ENCODE peak calls at places on chromosomes 2 and 18, in six cellular contexts. One of them, this sample, is unnamed.

GRCh38 chr18:44579028-44579692 is 101.5 kb upstream of the SETBP1 start:
- DNase-seq in SK-N-SH: peak; percentile 53
- DNase-seq in GM12878: no peak
- DNase-seq in H1: no peak
- DNase-seq in K562: peak; percentile 12
- DNase-seq in GM12891: peak; percentile 7
- DNase-seq in this sample: peak; percentile 12

GRCh38 chr2:99809259-99809900 is 319.6 kb upstream of the REV1 start:
- DNase-seq in SK-N-SH: no peak
- DNase-seq in K562: no peak
- DNase-seq in H1: no peak
- DNase-seq in GM12891: no peak
- DNase-seq in GM12878: no peak
- DNase-seq in this sample: no peak

GRCh38 chr2:111072220-111072871 is 48.4 kb upstream of the BCL2L11 start:
- DNase-seq in K562: no peak
- DNase-seq in SK-N-SH: no peak
- DNase-seq in H1: no peak
- DNase-seq in GM12891: no peak
- DNase-seq in GM12878: no peak
- DNase-seq in this sample: no peak

GRCh38 chr2:15220618-15221017 is 340.5 kb downstream of the NBAS start:
- DNase-seq in H1: no peak
- DNase-seq in GM12891: no peak
- DNase-seq in GM12878: no peak
- DNase-seq in K562: no peak
- DNase-seq in SK-N-SH: no peak
- DNase-seq in this sample: no peak

GRCh38 chr2:239399404-239399999 is 1.3 kb downstream of the HDAC4 start:
- DNase-seq in SK-N-SH: peak; percentile 54
- DNase-seq in K562: no peak
- DNase-seq in GM12891: no peak
- DNase-seq in GM12878: no peak
- DNase-seq in H1: no peak
- DNase-seq in this sample: no peak

GRCh38 chr2:204250692-204251091 is 294.6 kb upstream of the PARD3B start:
- DNase-seq in K562: no peak
- DNase-seq in GM12891: no peak
- DNase-seq in GM12878: no peak
- DNase-seq in SK-N-SH: no peak
- DNase-seq in H1: no peak
- DNase-seq in this sample: no peak

GRCh38 chr2:227324671-227325055 is 388 bp upstream of the MFF start:
- DNase-seq in GM12891: no peak
- DNase-seq in SK-N-SH: peak; percentile 64
- DNase-seq in H1: no peak
- DNase-seq in K562: peak; percentile 8
- DNase-seq in GM12878: no peak
- DNase-seq in this sample: peak; percentile 16

GRCh38 chr2:113156278-113157107 is 17.3 kb upstream of the PSD4 start:
- DNase-seq in GM12891: no peak
- DNase-seq in GM12878: no peak
- DNase-seq in K562: no peak
- DNase-seq in SK-N-SH: no peak
- DNase-seq in H1: no peak
- DNase-seq in this sample: no peak

GRCh38 chr2:61179701-61180639 is 18.0 kb downstream of the C2orf74 start:
- DNase-seq in K562: no peak
- DNase-seq in H1: no peak
- DNase-seq in SK-N-SH: peak; percentile 42
- DNase-seq in GM12891: no peak
- DNase-seq in GM12878: no peak
- DNase-seq in this sample: no peak

GRCh38 chr2:150690870-150691269 is 203.4 kb upstream of the RND3 start:
- DNase-seq in GM12878: no peak
- DNase-seq in H1: no peak
- DNase-seq in K562: no peak
- DNase-seq in SK-N-SH: no peak
- DNase-seq in GM12891: no peak
- DNase-seq in this sample: no peak

GRCh38 chr2:45653584-45653983 is 2.1 kb downstream of the PRKCE start:
- DNase-seq in SK-N-SH: no peak
- DNase-seq in GM12878: no peak
- DNase-seq in H1: no peak
- DNase-seq in K562: no peak
- DNase-seq in GM12891: no peak
- DNase-seq in this sample: no peak

GRCh38 chr2:84919885-84920580 is 14.6 kb downstream of the TMSB10 start:
- DNase-seq in GM12878: no peak
- DNase-seq in K562: peak; percentile 28
- DNase-seq in H1: no peak
- DNase-seq in GM12891: no peak
- DNase-seq in SK-N-SH: no peak
- DNase-seq in this sample: no peak

GRCh38 chr2:60898567-60898966 is 17.2 kb downstream of the REL start:
- DNase-seq in SK-N-SH: no peak
- DNase-seq in H1: no peak
- DNase-seq in GM12878: no peak
- DNase-seq in GM12891: no peak
- DNase-seq in K562: no peak
- DNase-seq in this sample: no peak

GRCh38 chr18:53551868-53552426 is 672.5 kb downstream of the MBD2 start:
- DNase-seq in GM12878: no peak
- DNase-seq in GM12891: no peak
- DNase-seq in SK-N-SH: no peak
- DNase-seq in K562: no peak
- DNase-seq in H1: no peak
- DNase-seq in this sample: no peak

GRCh38 chr2:172102159-172102857 is 392 bp downstream of the DLX2 start:
- DNase-seq in GM12878: no peak
- DNase-seq in SK-N-SH: no peak
- DNase-seq in K562: no peak
- DNase-seq in H1: no peak
- DNase-seq in GM12891: no peak
- DNase-seq in this sample: no peak

GRCh38 chr2:207993141-207993763 is 32.1 kb downstream of the PLEKHM3 start:
- DNase-seq in H1: no peak
- DNase-seq in K562: no peak
- DNase-seq in SK-N-SH: no peak
- DNase-seq in GM12878: no peak
- DNase-seq in GM12891: no peak
- DNase-seq in this sample: no peak

GRCh38 chr18:29145993-29146539 is 969.1 kb upstream of the CDH2 start:
- DNase-seq in GM12891: no peak
- DNase-seq in K562: no peak
- DNase-seq in H1: no peak
- DNase-seq in GM12878: no peak
- DNase-seq in SK-N-SH: peak; percentile 7
- DNase-seq in this sample: no peak

GRCh38 chr2:26530141-26530540 is 52.2 kb upstream of the OTOF start:
- DNase-seq in SK-N-SH: no peak
- DNase-seq in GM12878: no peak
- DNase-seq in K562: no peak
- DNase-seq in H1: no peak
- DNase-seq in GM12891: no peak
- DNase-seq in this sample: no peak

GRCh38 chr2:194155406-194155805 is 1501.6 kb upstream of the SLC39A10 start:
- DNase-seq in GM12891: no peak
- DNase-seq in GM12878: no peak
- DNase-seq in K562: no peak
- DNase-seq in H1: no peak
- DNase-seq in SK-N-SH: no peak
- DNase-seq in this sample: no peak

GRCh38 chr2:18991177-18992168 is 366.9 kb downstream of the OSR1 start:
- DNase-seq in GM12878: no peak
- DNase-seq in H1: no peak
- DNase-seq in SK-N-SH: no peak
- DNase-seq in GM12891: no peak
- DNase-seq in K562: no peak
- DNase-seq in this sample: no peak

GRCh38 chr2:159362816-159363251 is 76.3 kb upstream of the WDSUB1 start:
- DNase-seq in H1: no peak
- DNase-seq in K562: no peak
- DNase-seq in GM12878: no peak
- DNase-seq in SK-N-SH: no peak
- DNase-seq in GM12891: no peak
- DNase-seq in this sample: no peak

GRCh38 chr2:211798868-211799267 is 739.7 kb downstream of the ERBB4 start:
- DNase-seq in SK-N-SH: no peak
- DNase-seq in GM12878: no peak
- DNase-seq in GM12891: no peak
- DNase-seq in H1: no peak
- DNase-seq in K562: no peak
- DNase-seq in this sample: no peak

GRCh38 chr2:150974864-150975263 is 286.8 kb downstream of the RBM43 start:
- DNase-seq in K562: no peak
- DNase-seq in GM12878: no peak
- DNase-seq in GM12891: no peak
- DNase-seq in H1: no peak
- DNase-seq in SK-N-SH: no peak
- DNase-seq in this sample: no peak

GRCh38 chr2:149180226-149180875 is 141.9 kb downstream of the LYPD6B start:
- DNase-seq in K562: no peak
- DNase-seq in GM12891: no peak
- DNase-seq in GM12878: no peak
- DNase-seq in SK-N-SH: no peak
- DNase-seq in H1: no peak
- DNase-seq in this sample: no peak

GRCh38 chr18:63175264-63175663 is 144.3 kb downstream of the BCL2 start:
- DNase-seq in GM12878: no peak
- DNase-seq in K562: no peak
- DNase-seq in H1: no peak
- DNase-seq in SK-N-SH: no peak
- DNase-seq in GM12891: no peak
- DNase-seq in this sample: no peak

GRCh38 chr2:152247337-152247695 is 71.8 kb upstream of the STAM2 start:
- DNase-seq in GM12878: no peak
- DNase-seq in GM12891: no peak
- DNase-seq in H1: no peak
- DNase-seq in SK-N-SH: no peak
- DNase-seq in K562: no peak
- DNase-seq in this sample: no peak

DNA sequence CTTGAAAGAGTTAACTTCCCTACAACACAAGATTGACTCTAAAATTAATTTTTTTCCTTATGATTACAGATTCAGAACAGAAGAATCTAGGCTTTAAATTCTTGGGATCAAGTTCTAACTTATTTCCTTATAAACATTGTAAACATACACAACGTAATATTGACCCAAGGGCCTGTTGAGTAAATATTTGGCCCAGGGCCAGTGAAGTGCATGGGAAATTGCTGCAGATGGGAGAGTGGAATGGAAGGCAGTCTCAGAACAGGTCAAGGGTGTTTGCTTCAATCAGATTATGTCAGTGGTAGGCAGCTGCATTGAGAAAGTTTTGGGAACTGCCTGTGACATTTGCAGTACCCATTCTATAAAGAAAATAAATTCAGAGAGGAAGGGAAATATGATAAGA is 137.6 kb downstream of the MYO1B start:
- DNase-seq in GM12891: no peak
- DNase-seq in H1: no peak
- DNase-seq in GM12878: no peak
- DNase-seq in SK-N-SH: no peak
- DNase-seq in K562: no peak
- DNase-seq in this sample: no peak
- TF ChIP-seq TAF1 in GM12891: no peak
- TF ChIP-seq TAF1 in H1: no peak
- TF ChIP-seq TAF1 in GM12878: no peak
- TF ChIP-seq TAF1 in SK-N-SH: no peak
- TF ChIP-seq TAF1 in K562: no peak
- TF ChIP-seq TAF1 in this sample: no peak

GRCh38 chr2:147456729-147457128 is 388.1 kb upstream of the ACVR2A start:
- DNase-seq in GM12878: no peak
- DNase-seq in SK-N-SH: no peak
- DNase-seq in K562: no peak
- DNase-seq in H1: no peak
- DNase-seq in GM12891: no peak
- DNase-seq in this sample: no peak

GRCh38 chr2:147464737-147465437 is 379.9 kb upstream of the ACVR2A start:
- DNase-seq in H1: no peak
- DNase-seq in GM12891: no peak
- DNase-seq in SK-N-SH: no peak
- DNase-seq in GM12878: no peak
- DNase-seq in K562: no peak
- DNase-seq in this sample: no peak

GRCh38 chr2:147463881-147464520 is 380.8 kb upstream of the ACVR2A start:
- DNase-seq in H1: no peak
- DNase-seq in GM12878: no peak
- DNase-seq in GM12891: no peak
- DNase-seq in SK-N-SH: no peak
- DNase-seq in K562: no peak
- DNase-seq in this sample: no peak

GRCh38 chr2:147460140-147460539 is 384.7 kb upstream of the ACVR2A start:
- DNase-seq in GM12878: no peak
- DNase-seq in GM12891: no peak
- DNase-seq in K562: no peak
- DNase-seq in H1: no peak
- DNase-seq in SK-N-SH: no peak
- DNase-seq in this sample: no peak
- TF ChIP-seq POLR2AphosphoS5 in GM12878: no peak
- TF ChIP-seq POLR2AphosphoS5 in GM12891: no peak
- TF ChIP-seq POLR2AphosphoS5 in K562: no peak
- TF ChIP-seq POLR2AphosphoS5 in H1: no peak
- TF ChIP-seq POLR2AphosphoS5 in SK-N-SH: no peak
- TF ChIP-seq POLR2AphosphoS5 in this sample: no peak

GRCh38 chr2:37526323-37526722 is 145.1 kb downstream of the CDC42EP3 start:
- DNase-seq in H1: no peak
- DNase-seq in GM12878: no peak
- DNase-seq in K562: peak; percentile 38
- DNase-seq in GM12891: no peak
- DNase-seq in SK-N-SH: no peak
- DNase-seq in this sample: no peak
- TF ChIP-seq TAF1 in H1: no peak
- TF ChIP-seq TAF1 in GM12878: no peak
- TF ChIP-seq TAF1 in K562: no peak
- TF ChIP-seq TAF1 in GM12891: no peak
- TF ChIP-seq TAF1 in SK-N-SH: no peak
- TF ChIP-seq TAF1 in this sample: no peak

GRCh38 chr18:23880931-23881330 is 133.6 kb upstream of the TTC39C start:
- DNase-seq in SK-N-SH: no peak
- DNase-seq in GM12891: no peak
- DNase-seq in GM12878: no peak
- DNase-seq in H1: no peak
- DNase-seq in K562: no peak
- DNase-seq in this sample: no peak

GRCh38 chr18:23881778-23882177 is 132.8 kb upstream of the TTC39C start:
- DNase-seq in GM12891: no peak
- DNase-seq in GM12878: no peak
- DNase-seq in SK-N-SH: no peak
- DNase-seq in H1: no peak
- DNase-seq in K562: no peak
- DNase-seq in this sample: no peak

GRCh38 chr18:23884712-23885375 is 129.7 kb upstream of the TTC39C start:
- DNase-seq in K562: no peak
- DNase-seq in H1: no peak
- DNase-seq in GM12878: no peak
- DNase-seq in GM12891: no peak
- DNase-seq in SK-N-SH: no peak
- DNase-seq in this sample: no peak

GRCh38 chr18:23882616-23883276 is 131.8 kb upstream of the TTC39C start:
- DNase-seq in H1: no peak
- DNase-seq in GM12878: no peak
- DNase-seq in K562: no peak
- DNase-seq in GM12891: no peak
- DNase-seq in SK-N-SH: no peak
- DNase-seq in this sample: no peak

GRCh38 chr18:23883277-23883790 is 131.2 kb upstream of the TTC39C start:
- DNase-seq in H1: no peak
- DNase-seq in GM12878: no peak
- DNase-seq in SK-N-SH: no peak
- DNase-seq in K562: no peak
- DNase-seq in GM12891: no peak
- DNase-seq in this sample: no peak
- TF ChIP-seq POLR2AphosphoS5 in H1: no peak
- TF ChIP-seq POLR2AphosphoS5 in GM12878: no peak
- TF ChIP-seq POLR2AphosphoS5 in SK-N-SH: no peak
- TF ChIP-seq POLR2AphosphoS5 in K562: no peak
- TF ChIP-seq POLR2AphosphoS5 in GM12891: no peak
- TF ChIP-seq POLR2AphosphoS5 in this sample: no peak

This sample was measured in GM12892.